ENCODE peak calls at places on chromosomes 11 and 22, in four cellular contexts. E is cardiac muscle cell, A is AG04450, K is fibroblast of the aortic adventitia. W is an unnamed sample.
A peak's percentile ranks its signal among the peaks of the same experiment; 100 is the strongest.

GRCh38 chr11:64832467-64833197 is 11.8 kb downstream of the CDC42BPG start:
- DNase-seq in E (no peak), A (no peak), K (no peak), W (no peak)

GRCh38 chr22:43039800-43040199 is 24.9 kb upstream of the PACSIN2 start:
- DNase-seq in E (no peak), A (no peak), K (no peak), W (no peak)

GRCh38 chr22:26168199-26168915 is 905 bp upstream of the SEZ6L start:
- DNase-seq in E (no peak), A (no peak), K (no peak), W (no peak)

GRCh38 chr11:64206457-64207246 is at the start of gene FERMT3:
- DNase-seq in E (no peak), A (no peak), K (no peak), W (no peak)

GRCh38 chr22:25453557-25453956 is 110.9 kb upstream of the GRK3 start:
- DNase-seq in E (no peak), A (no peak), K (no peak), W (no peak)

GRCh38 chr11:128039140-128040021 is 548.0 kb downstream of the ETS1 start:
- DNase-seq in E (no peak), A (no peak), K (peak; percentile 95), W (no peak)

GRCh38 chr22:45462034-45462655 is 40.5 kb upstream of the FBLN1 start:
- DNase-seq in E (peak; percentile 37), A (no peak), K (no peak), W (no peak)

GRCh38 chr11:2538951-2539735 is 94.3 kb downstream of the KCNQ1 start:
- DNase-seq in E (no peak), A (no peak), K (no peak), W (no peak)

GRCh38 chr11:118171274-118172062 is 5.0 kb downstream of the SCN2B start:
- DNase-seq in E (peak; percentile 85), A (peak; percentile 8), K (peak; percentile 58), W (peak; percentile 90)

GRCh38 chr11:71232364-71232763 is 20.0 kb downstream of the SHANK2 start:
- DNase-seq in E (no peak), A (no peak), K (no peak), W (no peak)

GRCh38 chr11:36156486-36157150 is 132.6 kb downstream of the COMMD9 start:
- DNase-seq in E (no peak), A (no peak), K (peak; percentile 39), W (no peak)

GRCh38 chr11:100367892-100368291 is 319.2 kb upstream of the ARHGAP42 start:
- DNase-seq in E (no peak), A (no peak), K (no peak), W (no peak)

GRCh38 chr22:42946551-42947198 is 68.3 kb downstream of the PACSIN2 start:
- DNase-seq in E (no peak), A (no peak), K (no peak), W (no peak)

GRCh38 chr11:19524171-19524671 is 188.4 kb upstream of the NAV2 start:
- DNase-seq in E (peak; percentile 24), A (no peak), K (peak; percentile 24), W (peak; percentile 72)

GRCh38 chr11:43643898-43644625 is 36.5 kb upstream of the HSD17B12 start:
- DNase-seq in E (peak; percentile 93), A (peak; percentile 32), K (peak; percentile 79), W (peak; percentile 92)

GRCh38 chr11:77449060-77449521 is 24.8 kb downstream of the PAK1 start:
- DNase-seq in E (no peak), A (no peak), K (no peak), W (no peak)

GRCh38 chr11:45100338-45100737 is 46.1 kb upstream of the PRDM11 start:
- DNase-seq in E (no peak), A (no peak), K (peak; percentile 16), W (no peak)

GRCh38 chr11:94762208-94762607 is 5.9 kb upstream of the AMOTL1 start:
- DNase-seq in E (no peak), A (no peak), K (no peak), W (no peak)

GRCh38 chr22:20013382-20013871 is 3.2 kb downstream of the ARVCF start:
- DNase-seq in E (peak; percentile 85), A (no peak), K (peak; percentile 55), W (peak; percentile 75)

GRCh38 chr22:28909375-28909774 is 26.0 kb downstream of the ZNRF3 start:
- DNase-seq in E (no peak), A (no peak), K (peak; percentile 30), W (no peak)

GRCh38 chr11:120801801-120802689 is 221.9 kb upstream of the TBCEL start:
- DNase-seq in E (peak; percentile 81), A (peak; percentile 15), K (peak; percentile 68), W (peak; percentile 79)

GRCh38 chr11:59218893-59219292 is 6.2 kb upstream of the MPEG1 start:
- DNase-seq in E (no peak), A (no peak), K (no peak), W (no peak)

GRCh38 chr22:46361861-46362220 is 26.3 kb downstream of the TRMU start:
- DNase-seq in E (no peak), A (no peak), K (no peak), W (no peak)

GRCh38 chr11:68840661-68841653 is 759 bp downstream of the CPT1A start:
- DNase-seq in E (peak; percentile 33), A (no peak), K (peak; percentile 63), W (no peak)

GRCh38 chr11:15757299-15757698 is 599.0 kb downstream of the SOX6 start:
- DNase-seq in E (no peak), A (no peak), K (no peak), W (no peak)

GRCh38 chr11:73797457-73797856 is 9.8 kb downstream of the MRPL48 start:
- DNase-seq in E (no peak), A (no peak), K (no peak), W (peak; percentile 57)

GRCh38 chr11:115579181-115579825 is 75.1 kb upstream of the CADM1 start:
- DNase-seq in E (no peak), A (no peak), K (no peak), W (no peak)

GRCh38 chr22:19213496-19214473 is 35.2 kb upstream of the SLC25A1 start:
- DNase-seq in E (no peak), A (peak; percentile 51), K (peak; percentile 6), W (no peak)

GRCh38 chr11:64996710-64997380 is at the start of gene BATF2:
- DNase-seq in E (peak; percentile 76), A (no peak), K (peak; percentile 66), W (peak; percentile 32)

GRCh38 chr22:32995335-32995734 is 62.8 kb downstream of the SYN3 start:
- DNase-seq in E (no peak), A (no peak), K (no peak), W (no peak)

GRCh38 chr11:8533332-8533731 is 60.7 kb downstream of the STK33 start:
- DNase-seq in E (no peak), A (no peak), K (no peak), W (no peak)

GRCh38 chr11:112961751-112962747 is 829 bp downstream of the NCAM1 start:
- DNase-seq in E (peak; percentile 76), A (no peak), K (no peak), W (peak; percentile 72)

GRCh38 chr11:128210148-128210940 is 377.0 kb downstream of the ETS1 start:
- DNase-seq in E (no peak), A (peak; percentile 72), K (peak; percentile 99), W (no peak)

GRCh38 chr11:124897681-124898680 is at the start of gene ROBO4:
- DNase-seq in E (no peak), A (peak; percentile 66), K (peak; percentile 96), W (no peak)
- H3K4me3 ChIP-seq in E (no peak within 1 kb of the TSS), A (no peak within 1 kb of the TSS), K (peak within 1 kb of the TSS; percentile 33), W (no peak within 1 kb of the TSS)

DNA sequence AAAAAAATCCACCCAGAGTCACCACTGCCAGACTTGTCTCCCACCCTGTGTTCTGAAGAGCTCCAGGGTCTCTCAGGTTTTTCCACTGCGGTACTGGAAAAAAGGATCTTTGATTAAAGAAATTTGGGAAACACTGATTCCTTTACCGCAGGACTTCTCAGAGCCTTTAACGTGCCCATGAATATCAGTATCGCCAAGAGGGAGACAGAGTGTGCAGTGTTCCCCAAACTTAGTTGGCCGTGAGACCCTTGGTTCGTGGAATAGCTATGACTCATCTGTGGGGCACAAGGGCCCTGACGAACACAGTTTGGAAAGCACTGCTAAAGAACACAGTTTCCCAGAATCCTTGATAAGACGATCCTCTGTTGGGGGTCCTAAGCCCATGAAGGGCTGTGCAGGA is 31.7 kb downstream of the SYT7 start:
- DNase-seq in E (no peak), A (no peak), K (no peak), W (no peak)
- TF ChIP-seq CTCF in E (no peak), A (no peak), K (no peak), W (no peak)

GRCh38 chr11:102279641-102280170 is 37.6 kb upstream of the BIRC3 start:
- DNase-seq in E (peak; percentile 48), A (peak; percentile 34), K (peak; percentile 70), W (no peak)
- H3K4me3 ChIP-seq in E (no peak overlapping the region), A (peak overlapping the region; percentile 29), K (peak overlapping the region; percentile 18), W (no peak overlapping the region)

GRCh38 chr22:24175160-24175808 is 6.0 kb upstream of the SUSD2 start:
- DNase-seq in E (peak; percentile 84), A (peak; percentile 45), K (peak; percentile 74), W (peak; percentile 60)
- TF ChIP-seq CTCF in E (peak; percentile 91), A (peak; percentile 88), K (peak; percentile 96), W (peak; percentile 76)

GRCh38 chr22:30079952-30080533 is at the start of gene HORMAD2:
- DNase-seq in E (peak; percentile 24), A (no peak), K (no peak), W (no peak)

GRCh38 chr22:30077279-30077678 is 3.0 kb upstream of the HORMAD2 start:
- DNase-seq in E (no peak), A (no peak), K (no peak), W (no peak)

GRCh38 chr22:30078320-30079311 is 1.6 kb upstream of the HORMAD2 start:
- DNase-seq in E (no peak), A (no peak), K (no peak), W (no peak)

GRCh38 chr22:30086496-30086895 is 6.2 kb downstream of the HORMAD2 start:
- DNase-seq in E (no peak), A (no peak), K (no peak), W (no peak)

GRCh38 chr22:30080805-30081204 is 541 bp downstream of the HORMAD2 start:
- DNase-seq in E (no peak), A (no peak), K (no peak), W (no peak)
- H3K4me3 ChIP-seq in E (no peak overlapping the region), A (no peak overlapping the region), K (no peak overlapping the region), W (no peak overlapping the region)

GRCh38 chr22:50014655-50015401 is 2.3 kb upstream of the IL17REL start:
- DNase-seq in E (no peak), A (no peak), K (no peak), W (peak; percentile 16)

GRCh38 chr22:50014053-50014501 is 1.5 kb upstream of the IL17REL start:
- DNase-seq in E (no peak), A (no peak), K (no peak), W (no peak)

GRCh38 chr22:50011447-50012200 is 941 bp downstream of the IL17REL start:
- DNase-seq in E (no peak), A (no peak), K (no peak), W (no peak)

GRCh38 chr22:50010676-50011446 is 1.7 kb downstream of the IL17REL start:
- DNase-seq in E (no peak), A (no peak), K (no peak), W (no peak)

GRCh38 chr22:50012201-50013181 is at the start of gene IL17REL:
- DNase-seq in E (no peak), A (no peak), K (peak; percentile 21), W (no peak)
- TF ChIP-seq CTCF in E (peak; percentile 26), A (peak; percentile 32), K (no peak), W (peak; percentile 39)

GRCh38 chr11:67355023-67355793 is 1.9 kb upstream of the POLD4 start:
- DNase-seq in E (no peak), A (no peak), K (no peak), W (no peak)
- H3K4me3 ChIP-seq in E (no peak overlapping the region), A (peak overlapping the region; percentile 25), K (peak overlapping the region; percentile 31), W (no peak overlapping the region)

W was measured in dorsolateral prefrontal cortex.